ENCODE peak calls at places on chromosomes 4 and X, in ten cellular contexts. H is stimulated activated CD8-positive, alpha-beta memory T cell treated with anti-CD3 and anti-CD28 coated beads, Interleukin-2, amount 100 ng/mL, for 48 hours; A is posterior cingulate gyrus; X is T-helper 9 cell; Q is stimulated activated CD4-positive, alpha-beta T cell treated with anti-CD3 and anti-CD28 coated beads, Interleukin-15, amount 100 ng/mL, for 1 hour; J is NCI-H1092 treated with DMSO at 0.1 percent for 48 hours; Y is GM10248; U is RCC 7860; D is endothelial cell; M is vagina. E is an unnamed sample.

GRCh38 chrX:154819771-154820341 is 14.6 kb upstream of the MPP1 start:
- DNase-seq in H (no peak), X (no peak), A (no peak), M (no peak), Y (no peak), D (no peak), U (no peak), Q (no peak), J (no peak), E (no peak)

GRCh38 chr4:40458683-40459082 is 123.5 kb downstream of the CHRNA9 start:
- DNase-seq in H (no peak), Q (no peak), D (no peak), X (no peak), A (no peak), U (no peak), J (no peak), M (no peak), Y (no peak), E (no peak)

GRCh38 chr4:40585201-40585789 is 44.4 kb downstream of the RBM47 start:
- DNase-seq in J (no peak), U (no peak), Y (no peak), Q (no peak), H (no peak), M (no peak), X (no peak), D (no peak), A (no peak), E (no peak)

GRCh38 chr4:113677333-113677732 is 84.2 kb downstream of the CAMK2D start:
- DNase-seq in Q (no peak), J (no peak), Y (no peak), A (no peak), H (no peak), M (no peak), U (no peak), D (no peak), X (no peak), E (no peak)

GRCh38 chr4:177546745-177547144 is 104.5 kb upstream of the AGA start:
- DNase-seq in X (no peak), U (no peak), D (no peak), Y (no peak), Q (no peak), J (no peak), M (no peak), H (no peak), A (no peak), E (no peak)

GRCh38 chrX:134949271-134949670 is 41.5 kb upstream of the SMIM10 start:
- DNase-seq in A (no peak), J (no peak), Q (no peak), Y (no peak), X (no peak), M (no peak), D (no peak), U (peak; percentile 63), H (no peak), E (no peak)

GRCh38 chr4:19438228-19438627 is 813.5 kb upstream of the SLIT2 start:
- DNase-seq in U (no peak), A (no peak), D (no peak), Q (no peak), J (no peak), X (no peak), M (no peak), H (no peak), Y (no peak), E (no peak)

GRCh38 chrX:75230296-75230695 is 43.6 kb upstream of the UPRT start:
- DNase-seq in H (no peak), Q (no peak), D (no peak), A (no peak), J (no peak), Y (no peak), X (no peak), M (peak; percentile 34), U (no peak), E (no peak)

GRCh38 chr4:121950212-121950679 is 1.6 kb downstream of the TRPC3 start:
- DNase-seq in M (no peak), U (no peak), Q (peak; percentile 83), Y (peak; percentile 86), X (peak; percentile 82), A (peak; percentile 93), D (peak; percentile 96), J (peak; percentile 36), H (peak; percentile 89), E (peak; percentile 64)

GRCh38 chr4:1500966-1501753 is 94.9 kb upstream of the NKX1-1 start:
- DNase-seq in Q (no peak), X (no peak), A (no peak), Y (no peak), J (no peak), U (no peak), M (no peak), H (no peak), D (no peak), E (no peak)

GRCh38 chr4:185412412-185412811 is 13.4 kb downstream of the UFSP2 start:
- DNase-seq in X (no peak), D (no peak), Y (no peak), M (no peak), U (no peak), A (no peak), Q (no peak), H (no peak), J (no peak), E (no peak)

GRCh38 chr4:113641025-113641431 is 120.5 kb downstream of the CAMK2D start:
- DNase-seq in J (no peak), M (no peak), Y (peak; percentile 44), X (no peak), Q (no peak), D (no peak), A (no peak), H (no peak), U (no peak), E (no peak)

GRCh38 chr4:64713256-64713840 is 304.1 kb upstream of the TECRL start:
- DNase-seq in U (peak; percentile 23), M (no peak), Q (no peak), A (no peak), H (no peak), Y (peak; percentile 15), J (peak; percentile 23), X (no peak), D (no peak), E (no peak)

GRCh38 chrX:151789179-151789800 is 54.7 kb downstream of the CNGA2 start:
- DNase-seq in X (no peak), M (peak; percentile 83), D (no peak), Q (no peak), A (no peak), J (no peak), H (no peak), Y (no peak), U (peak; percentile 88), E (no peak)

GRCh38 chrX:108412783-108413182 is 25.4 kb downstream of the COL4A6 start:
- DNase-seq in M (no peak), X (no peak), Q (no peak), H (no peak), J (no peak), U (no peak), D (no peak), A (no peak), Y (no peak), E (no peak)

GRCh38 chr4:9954468-9954867 is 66.8 kb downstream of the SLC2A9 start:
- DNase-seq in A (no peak), J (no peak), Y (no peak), X (no peak), D (no peak), Q (no peak), M (peak; percentile 64), H (no peak), U (no peak), E (no peak)

GRCh38 chr4:18166925-18167324 is 145.4 kb upstream of the LCORL start:
- DNase-seq in M (no peak), U (no peak), Y (no peak), A (no peak), H (no peak), J (no peak), D (no peak), X (no peak), Q (no peak), E (no peak)

GRCh38 chr4:155603360-155603891 is 63.2 kb upstream of the GUCY1A1 start:
- DNase-seq in Q (no peak), M (no peak), J (no peak), X (no peak), D (no peak), A (no peak), Y (no peak), U (no peak), H (no peak), E (no peak)

GRCh38 chr4:152148057-152148456 is 387.2 kb upstream of the GATB start:
- DNase-seq in A (no peak), X (no peak), Q (no peak), D (no peak), M (no peak), J (no peak), H (no peak), Y (no peak), U (no peak), E (no peak)

GRCh38 chr4:121408-122084 is 2.8 kb upstream of the ZNF718 start:
- DNase-seq in M (no peak), Q (no peak), D (no peak), Y (no peak), H (no peak), X (peak; percentile 5), U (no peak), J (no peak), A (no peak), E (no peak)

GRCh38 chrX:97539970-97540519 is 656.3 kb downstream of the RPA4 start:
- DNase-seq in Y (no peak), J (no peak), X (no peak), Q (no peak), U (no peak), M (no peak), A (no peak), D (no peak), H (no peak), E (no peak)

GRCh38 chr4:9745782-9746181 is 35.7 kb upstream of the DRD5 start:
- DNase-seq in U (no peak), Y (no peak), D (no peak), X (no peak), A (no peak), J (no peak), H (no peak), Q (no peak), M (no peak), E (no peak)

GRCh38 chrX:2391869-2392606 is 108.7 kb downstream of the DHRSX start:
- DNase-seq in D (no peak), A (no peak), J (no peak), H (no peak), Q (no peak), Y (no peak), U (peak; percentile 96), X (no peak), M (no peak), E (no peak)

GRCh38 chr4:184746532-184746870 is 12.6 kb upstream of the CENPU start:
- DNase-seq in Q (no peak), H (no peak), A (no peak), X (no peak), U (no peak), J (no peak), Y (no peak), M (peak; percentile 93), D (no peak), E (no peak)

GRCh38 chr4:102445213-102445612 is 55.9 kb upstream of the NFKB1 start:
- DNase-seq in Y (no peak), X (no peak), A (no peak), D (no peak), J (no peak), H (no peak), Q (no peak), M (no peak), U (no peak), E (no peak)